ENCODE peak calls at places on chromosomes 4 and X, in eight cellular contexts. X, U, I, A, C, F, S and Z are unnamed samples. For H3K9me2, the result is how much of the 10 kb centered on the place peaks cover.

GRCh38 chrX:131677655-131678628 is 134.1 kb downstream of the OR13H1 start:
- DNase-seq in X (peak), U (peak), I (peak), A (peak), C (peak), F (peak), S (peak), Z (peak)

GRCh38 chr4:150080875-150081274 is 2.6 kb downstream of the DCLK2 start:
- DNase-seq in X (peak), U (no peak), I (no peak), A (no peak), C (no peak), F (no peak), S (no peak), Z (no peak)

GRCh38 chr4:10753856-10754384 is 69.4 kb upstream of the CLNK start:
- DNase-seq in X (no peak), U (no peak), I (no peak), A (no peak), C (no peak), F (no peak), S (no peak), Z (no peak)

GRCh38 chr4:128846063-128846462 is 36.6 kb downstream of the JADE1 start:
- DNase-seq in X (peak), U (no peak), I (no peak), A (no peak), C (no peak), F (no peak), S (no peak), Z (no peak)

GRCh38 chr4:171846232-171846631 is 33.0 kb downstream of the GALNTL6 start:
- DNase-seq in X (peak), U (peak), I (peak), A (peak), C (peak), F (peak), S (peak), Z (peak)

GRCh38 chrX:37755073-37755472 is 24.8 kb upstream of the CYBB start:
- DNase-seq in X (no peak), U (no peak), I (no peak), A (peak), C (no peak), F (peak), S (no peak), Z (peak)

GRCh38 chrX:15600071-15600470 is 689 bp downstream of the ACE2 start:
- DNase-seq in X (no peak), U (no peak), I (no peak), A (no peak), C (no peak), F (no peak), S (no peak), Z (no peak)

GRCh38 chr4:153787156-153787555 is 1.7 kb downstream of the SFRP2 start:
- DNase-seq in X (no peak), U (no peak), I (no peak), A (no peak), C (no peak), F (no peak), S (no peak), Z (no peak)

GRCh38 chr4:118967393-118967792 is 78.7 kb downstream of the SYNPO2 start:
- DNase-seq in X (no peak), U (no peak), I (no peak), A (no peak), C (peak), F (no peak), S (no peak), Z (no peak)

GRCh38 chr4:41882622-41883347 is 52.4 kb upstream of the TMEM33 start:
- DNase-seq in X (peak), U (no peak), I (peak), A (peak), C (peak), F (peak), S (peak), Z (peak)

GRCh38 chrX:153646620-153647373 is at the start of gene DUSP9:
- DNase-seq in X (peak), U (no peak), I (peak), A (no peak), C (peak), F (no peak), S (peak), Z (no peak)

GRCh38 chr4:5770051-5770450 is 59.0 kb downstream of the EVC start:
- DNase-seq in X (no peak), U (no peak), I (no peak), A (no peak), C (no peak), F (no peak), S (no peak), Z (no peak)

GRCh38 chrX:63855896-63856295 is 70.9 kb upstream of the ARHGEF9 start:
- DNase-seq in X (no peak), U (no peak), I (no peak), A (no peak), C (peak), F (no peak), S (no peak), Z (no peak)

GRCh38 chr4:139853309-139853708 is 187.7 kb downstream of the MGST2 start:
- DNase-seq in X (no peak), U (no peak), I (peak), A (no peak), C (no peak), F (no peak), S (no peak), Z (no peak)

GRCh38 chr4:79395883-79396282 is 12.1 kb downstream of the GK2 start:
- DNase-seq in X (no peak), U (no peak), I (no peak), A (no peak), C (no peak), F (no peak), S (no peak), Z (no peak)
- H3K9me2 ChIP-seq in X (under half), U (under half), I (under half), A (under half), C (under half), F (under half), S (under half), Z (under half)

DNA sequence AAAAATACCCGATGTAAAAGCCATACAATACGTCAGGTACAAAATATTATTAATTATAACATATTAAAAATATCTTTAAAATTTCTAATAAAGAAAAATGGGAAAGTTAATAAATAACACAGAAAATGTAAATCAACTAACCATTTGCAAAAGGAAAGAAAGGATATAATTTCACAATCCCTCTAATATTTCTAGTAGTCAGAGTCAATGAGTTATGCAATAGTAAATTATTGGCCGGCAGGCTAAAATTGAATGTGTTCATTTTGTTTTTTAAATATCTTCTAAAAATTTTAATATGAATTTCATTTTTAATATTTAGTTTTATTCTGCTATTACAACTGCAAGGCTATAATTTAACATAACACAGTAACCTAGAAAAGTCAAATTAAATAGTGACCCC is 155.7 kb downstream of the FBXW7 start:
- DNase-seq in X (no peak), U (no peak), I (no peak), A (no peak), C (no peak), F (no peak), S (no peak), Z (no peak)
- H3K27ac ChIP-seq in X (no peak), U (no peak), I (no peak), A (no peak), C (no peak), F (no peak), S (no peak), Z (no peak)

GRCh38 chr4:19304028-19304427 is 947.7 kb upstream of the SLIT2 start:
- DNase-seq in X (peak), U (no peak), I (no peak), A (no peak), C (no peak), F (no peak), S (no peak), Z (no peak)

GRCh38 chr4:19300213-19300612 is 951.5 kb upstream of the SLIT2 start:
- DNase-seq in X (peak), U (no peak), I (no peak), A (no peak), C (peak), F (no peak), S (no peak), Z (no peak)

GRCh38 chr4:19298998-19299397 is 952.7 kb upstream of the SLIT2 start:
- DNase-seq in X (no peak), U (no peak), I (no peak), A (no peak), C (peak), F (no peak), S (peak), Z (no peak)

DNA sequence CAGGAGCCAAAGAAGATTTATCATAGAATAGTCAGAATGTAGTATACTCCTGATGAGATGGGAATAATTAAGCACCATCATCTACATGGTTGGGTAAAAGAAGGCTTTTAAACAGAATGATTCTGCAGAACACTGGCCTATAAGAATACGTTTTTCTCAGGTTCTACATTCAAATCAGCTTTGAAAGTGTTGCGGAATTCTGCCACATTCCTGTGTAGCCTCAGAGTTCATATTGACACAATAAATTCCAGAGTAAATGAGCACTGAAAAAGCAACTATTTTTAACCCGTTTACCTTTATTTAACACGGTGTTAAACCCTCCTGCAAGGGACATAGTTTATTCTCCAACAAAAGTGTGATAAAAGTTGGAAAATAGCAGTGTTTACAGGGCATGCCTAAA is 950.2 kb upstream of the SLIT2 start:
- DNase-seq in X (no peak), U (no peak), I (peak), A (no peak), C (no peak), F (no peak), S (no peak), Z (no peak)
- H2AFZ ChIP-seq in X (no peak), U (no peak), I (no peak), A (no peak), C (no peak), F (no peak), S (no peak), Z (no peak)

GRCh38 chr4:73945674-73946449 is 36.0 kb downstream of the PF4 start:
- DNase-seq in X (no peak), U (no peak), I (no peak), A (no peak), C (no peak), F (no peak), S (no peak), Z (no peak)

GRCh38 chr4:73944061-73944875 is 37.6 kb downstream of the PF4 start:
- DNase-seq in X (no peak), U (no peak), I (peak), A (no peak), C (peak), F (no peak), S (peak), Z (no peak)

GRCh38 chr4:73947239-73947985 is 34.4 kb downstream of the PF4 start:
- DNase-seq in X (peak), U (no peak), I (no peak), A (no peak), C (no peak), F (no peak), S (no peak), Z (no peak)

GRCh38 chr4:73945140-73945539 is 36.7 kb downstream of the PF4 start:
- DNase-seq in X (no peak), U (no peak), I (peak), A (no peak), C (no peak), F (no peak), S (no peak), Z (no peak)

DNA sequence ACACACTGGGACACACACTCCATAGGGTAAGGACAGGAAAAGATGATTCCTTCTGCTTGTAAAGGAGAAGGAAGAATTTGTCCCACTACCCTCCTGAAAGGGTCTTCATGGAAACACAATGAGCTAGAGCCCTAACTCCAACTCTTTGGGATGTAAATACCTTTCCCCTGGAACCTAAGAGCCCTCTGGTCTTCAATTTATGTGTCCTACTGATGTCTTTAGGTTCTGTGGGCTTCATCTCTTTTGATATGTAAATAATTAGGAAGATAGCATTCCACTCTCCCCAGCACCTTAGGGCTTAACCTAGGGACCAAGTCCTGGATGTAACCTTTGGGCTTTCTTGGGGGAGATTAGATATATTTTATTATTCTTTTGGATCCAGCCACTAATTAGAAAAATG is 38.3 kb downstream of the PF4 start:
- DNase-seq in X (no peak), U (no peak), I (peak), A (no peak), C (no peak), F (no peak), S (no peak), Z (no peak)
- H3K9me2 ChIP-seq in X (under half), U (under half), I (under half), A (under half), C (under half), F (under half), S (under half), Z (under half)

GRCh38 chr4:87575408-87575807 is 32.9 kb upstream of the DSPP start:
- DNase-seq in X (no peak), U (no peak), I (no peak), A (no peak), C (no peak), F (no peak), S (no peak), Z (no peak)
- H3K27ac ChIP-seq in X (no peak), U (no peak), I (no peak), A (no peak), C (no peak), F (no peak), S (no peak), Z (no peak)

GRCh38 chr4:142402925-142403324 is 443.2 kb downstream of the INPP4B start:
- DNase-seq in X (peak), U (no peak), I (no peak), A (no peak), C (peak), F (no peak), S (no peak), Z (no peak)
- H2AFZ ChIP-seq in X (no peak), U (no peak), I (peak), A (no peak), C (peak), F (no peak), S (no peak), Z (no peak)

GRCh38 chrX:65017464-65017863 is 41.2 kb upstream of the ZC4H2 start:
- DNase-seq in X (no peak), U (no peak), I (no peak), A (no peak), C (no peak), F (no peak), S (no peak), Z (no peak)

GRCh38 chrX:65009459-65009858 is 33.2 kb upstream of the ZC4H2 start:
- DNase-seq in X (no peak), U (no peak), I (no peak), A (no peak), C (no peak), F (no peak), S (no peak), Z (no peak)

GRCh38 chrX:65014230-65014629 is 38.0 kb upstream of the ZC4H2 start:
- DNase-seq in X (no peak), U (no peak), I (no peak), A (no peak), C (no peak), F (no peak), S (no peak), Z (no peak)
- H3K9me2 ChIP-seq in X (under half), U (under half), I (under half), A (under half), C (under half), F (under half), S (under half), Z (under half)

GRCh38 chr4:113978561-113979156 is 788 bp downstream of the ARSJ start:
- DNase-seq in X (peak), U (no peak), I (peak), A (no peak), C (peak), F (no peak), S (peak), Z (no peak)
- H3K27ac ChIP-seq in X (peak), U (no peak), I (no peak), A (no peak), C (peak), F (no peak), S (peak), Z (no peak)

GRCh38 chrX:40647307-40648197 is at the start of gene CXorf38:
- DNase-seq in X (peak), U (peak), I (peak), A (peak), C (peak), F (peak), S (peak), Z (peak)

GRCh38 chrX:40646489-40647306 is 663 bp downstream of the CXorf38 start:
- DNase-seq in X (peak), U (no peak), I (peak), A (peak), C (peak), F (peak), S (peak), Z (peak)

GRCh38 chrX:40644175-40644574 is 3.2 kb downstream of the CXorf38 start:
- DNase-seq in X (no peak), U (no peak), I (no peak), A (peak), C (peak), F (no peak), S (no peak), Z (peak)

DNA sequence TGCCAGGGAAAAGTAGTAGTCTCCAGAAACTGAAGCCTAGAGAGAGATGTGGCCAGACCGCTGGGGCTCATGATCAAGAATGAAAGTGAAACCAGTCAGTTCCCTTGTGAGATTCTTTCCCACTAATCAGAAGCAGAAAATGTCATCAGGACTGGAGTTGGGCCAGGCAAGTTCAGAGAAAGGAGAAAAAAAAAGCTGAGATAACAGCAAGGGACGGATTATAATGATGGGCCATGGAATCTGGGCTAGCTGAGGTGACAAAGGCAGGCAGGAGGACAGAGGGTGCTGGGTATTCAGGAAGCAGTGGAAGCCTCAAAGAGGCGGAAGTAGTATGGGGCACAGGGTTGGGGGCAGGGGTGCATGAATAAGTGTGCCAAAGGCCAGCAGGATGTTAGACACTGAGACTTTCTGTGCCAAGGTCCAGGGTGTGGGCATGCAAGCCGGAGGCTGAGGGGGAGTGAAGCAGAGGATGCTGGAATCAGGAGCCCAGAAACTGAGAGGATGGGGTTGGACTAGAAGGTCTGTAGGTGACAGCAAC is 2.5 kb downstream of the CXorf38 start:
- DNase-seq in X (peak), U (no peak), I (no peak), A (peak), C (peak), F (peak), S (peak), Z (peak)
- H2AFZ ChIP-seq in X (peak), U (no peak), I (no peak), A (peak), C (peak), F (no peak), S (no peak), Z (peak)

DNA sequence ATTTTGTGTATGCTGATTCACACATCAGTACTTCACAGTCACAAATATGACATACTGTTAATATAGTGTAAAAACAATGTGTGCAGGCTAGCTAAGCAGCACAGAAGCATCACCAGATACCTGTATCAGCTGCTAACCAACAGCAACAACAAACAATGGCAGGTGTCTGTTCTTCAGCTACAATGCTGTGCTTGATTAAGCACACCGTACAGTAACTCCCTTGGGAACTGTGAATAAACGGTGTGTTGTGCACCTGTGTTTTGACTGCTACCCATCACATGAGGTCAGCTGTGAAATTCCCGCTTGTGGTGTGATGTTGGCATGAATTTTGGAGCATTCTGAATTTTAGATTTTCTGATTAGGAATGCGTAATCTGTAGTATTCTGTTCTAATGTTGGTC is 379.7 kb upstream of the FAT1 start:
- DNase-seq in X (no peak), U (no peak), I (no peak), A (peak), C (no peak), F (no peak), S (no peak), Z (no peak)
- H3K9me2 ChIP-seq in X (under half), U (under half), I (under half), A (under half), C (under half), F (under half), S (under half), Z (under half)